ENCODE peak calls at places on chromosomes 16 and 17, in five cellular contexts. One of them, this sample, is unnamed.

GRCh38 chr16:22191966-22192260 is 14.2 kb upstream of the EEF2K start:
- DNase-seq in NCI-H510A treated with DMSO at 0.1 percent for 48 hours: peak; percentile 73
- DNase-seq in pons: no peak
- DNase-seq in HTR-8/SVneo: no peak
- DNase-seq in astrocyte: no peak
- DNase-seq in this sample: peak; percentile 40

GRCh38 chr17:57997085-57997809 is 9.2 kb upstream of the VEZF1 start:
- DNase-seq in pons: no peak
- DNase-seq in HTR-8/SVneo: no peak
- DNase-seq in astrocyte: no peak
- DNase-seq in NCI-H510A treated with DMSO at 0.1 percent for 48 hours: no peak
- DNase-seq in this sample: no peak

GRCh38 chr17:41416478-41416877 is 7.9 kb downstream of the KRT37 start:
- DNase-seq in pons: no peak
- DNase-seq in astrocyte: no peak
- DNase-seq in NCI-H510A treated with DMSO at 0.1 percent for 48 hours: no peak
- DNase-seq in HTR-8/SVneo: no peak
- DNase-seq in this sample: no peak

GRCh38 chr16:23518435-23518891 is 8.2 kb upstream of the GGA2 start:
- DNase-seq in NCI-H510A treated with DMSO at 0.1 percent for 48 hours: no peak
- DNase-seq in astrocyte: no peak
- DNase-seq in pons: peak; percentile 50
- DNase-seq in HTR-8/SVneo: no peak
- DNase-seq in this sample: peak; percentile 20

GRCh38 chr17:62793919-62794665 is 14.0 kb downstream of the MARCHF10 start:
- DNase-seq in NCI-H510A treated with DMSO at 0.1 percent for 48 hours: no peak
- DNase-seq in HTR-8/SVneo: no peak
- DNase-seq in astrocyte: no peak
- DNase-seq in pons: no peak
- DNase-seq in this sample: no peak

GRCh38 chr17:37791434-37791833 is 46.6 kb upstream of the HNF1B start:
- DNase-seq in HTR-8/SVneo: no peak
- DNase-seq in pons: no peak
- DNase-seq in NCI-H510A treated with DMSO at 0.1 percent for 48 hours: peak; percentile 6
- DNase-seq in astrocyte: no peak
- DNase-seq in this sample: no peak

GRCh38 chr17:37360632-37361031 is 15.2 kb upstream of the C17orf78 start:
- DNase-seq in HTR-8/SVneo: no peak
- DNase-seq in NCI-H510A treated with DMSO at 0.1 percent for 48 hours: no peak
- DNase-seq in pons: no peak
- DNase-seq in astrocyte: no peak
- DNase-seq in this sample: no peak

GRCh38 chr16:16003719-16004313 is 54.4 kb downstream of the ABCC1 start:
- DNase-seq in pons: no peak
- DNase-seq in astrocyte: no peak
- DNase-seq in NCI-H510A treated with DMSO at 0.1 percent for 48 hours: no peak
- DNase-seq in HTR-8/SVneo: no peak
- DNase-seq in this sample: no peak

GRCh38 chr16:29961127-29961478 is 776 bp upstream of the TMEM219 start:
- DNase-seq in NCI-H510A treated with DMSO at 0.1 percent for 48 hours: no peak
- DNase-seq in astrocyte: no peak
- DNase-seq in pons: no peak
- DNase-seq in HTR-8/SVneo: no peak
- DNase-seq in this sample: no peak

GRCh38 chr16:68910051-68910450 is 66.7 kb downstream of the TANGO6 start:
- DNase-seq in pons: peak; percentile 61
- DNase-seq in HTR-8/SVneo: no peak
- DNase-seq in NCI-H510A treated with DMSO at 0.1 percent for 48 hours: no peak
- DNase-seq in astrocyte: no peak
- DNase-seq in this sample: peak; percentile 36

GRCh38 chr16:75288596-75289120 is 37.2 kb upstream of the BCAR1 start:
- DNase-seq in HTR-8/SVneo: no peak
- DNase-seq in NCI-H510A treated with DMSO at 0.1 percent for 48 hours: no peak
- DNase-seq in astrocyte: no peak
- DNase-seq in pons: no peak
- DNase-seq in this sample: no peak

GRCh38 chr17:81322271-81323082 is 27.4 kb upstream of the SLC38A10 start:
- DNase-seq in NCI-H510A treated with DMSO at 0.1 percent for 48 hours: no peak
- DNase-seq in HTR-8/SVneo: no peak
- DNase-seq in astrocyte: no peak
- DNase-seq in pons: no peak
- DNase-seq in this sample: no peak

GRCh38 chr16:1493746-1494094 is 560 bp downstream of the TELO2 start:
- DNase-seq in NCI-H510A treated with DMSO at 0.1 percent for 48 hours: no peak
- DNase-seq in HTR-8/SVneo: peak; percentile 18
- DNase-seq in astrocyte: no peak
- DNase-seq in pons: no peak
- DNase-seq in this sample: no peak

GRCh38 chr16:68981971-68982370 is 123.5 kb upstream of the HAS3 start:
- DNase-seq in astrocyte: no peak
- DNase-seq in NCI-H510A treated with DMSO at 0.1 percent for 48 hours: no peak
- DNase-seq in HTR-8/SVneo: no peak
- DNase-seq in pons: no peak
- DNase-seq in this sample: no peak

GRCh38 chr16:50587543-50587942 is 39.3 kb downstream of the NKD1 start:
- DNase-seq in astrocyte: no peak
- DNase-seq in pons: no peak
- DNase-seq in HTR-8/SVneo: no peak
- DNase-seq in NCI-H510A treated with DMSO at 0.1 percent for 48 hours: no peak
- DNase-seq in this sample: no peak

GRCh38 chr16:55386534-55387296 is 62.7 kb downstream of the IRX6 start:
- DNase-seq in pons: no peak
- DNase-seq in NCI-H510A treated with DMSO at 0.1 percent for 48 hours: no peak
- DNase-seq in HTR-8/SVneo: no peak
- DNase-seq in astrocyte: no peak
- DNase-seq in this sample: no peak

This sample was measured in Ammon's horn.